ENCODE peak calls at places on chromosomes 6 and 20, in seven cellular contexts. E, N, T, H, X, Q and I are unnamed samples. For H3K4me1, the result is how much of the 10 kb centered on the place peaks cover.

GRCh38 chr6:56904068-56904467 is 50.8 kb upstream of the BEND6 start:
- DNase-seq in E (no peak), T (no peak), N (no peak), X (no peak), Q (no peak), H (no peak), I (no peak)

GRCh38 chr20:51156796-51157119 is 133.9 kb upstream of the KCNG1 start:
- DNase-seq in N (no peak), X (no peak), E (no peak), Q (no peak), H (no peak), T (no peak), I (no peak)

GRCh38 chr6:49556429-49556837 is 6.0 kb downstream of the C6orf141 start:
- DNase-seq in X (no peak), E (no peak), H (peak), N (no peak), Q (no peak), T (no peak), I (peak)

GRCh38 chr6:44925100-44925739 is 402.9 kb upstream of the RUNX2 start:
- DNase-seq in Q (no peak), E (no peak), T (no peak), N (no peak), H (no peak), X (no peak), I (peak)

GRCh38 chr20:19609642-19610223 is 148.3 kb upstream of the RIN2 start:
- DNase-seq in Q (no peak), T (no peak), E (no peak), H (no peak), N (no peak), X (no peak), I (no peak)

GRCh38 chr6:168737481-168737880 is 296.5 kb downstream of the SMOC2 start:
- DNase-seq in T (no peak), E (no peak), H (no peak), Q (no peak), X (no peak), N (no peak), I (no peak)

GRCh38 chr6:168370310-168370991 is 50.9 kb upstream of the DACT2 start:
- DNase-seq in X (no peak), E (peak), N (peak), Q (peak), T (peak), H (no peak), I (peak)

GRCh38 chr6:17022604-17023003 is 79.2 kb upstream of the STMND1 start:
- DNase-seq in N (no peak), T (no peak), H (no peak), X (no peak), Q (no peak), E (no peak), I (no peak)

GRCh38 chr6:169177516-169178196 is 76.0 kb downstream of the THBS2 start:
- DNase-seq in H (no peak), N (no peak), X (no peak), E (peak), Q (no peak), T (no peak), I (no peak)

GRCh38 chr6:32152414-32153251 is 894 bp upstream of the PRRT1 start:
- DNase-seq in N (no peak), Q (peak), X (no peak), H (no peak), E (no peak), T (no peak), I (peak)

GRCh38 chr20:57625181-57625958 is 5.1 kb upstream of the ZBP1 start:
- DNase-seq in Q (no peak), H (no peak), N (no peak), T (no peak), E (no peak), X (no peak), I (no peak)

GRCh38 chr20:57627972-57628650 is 7.9 kb upstream of the ZBP1 start:
- DNase-seq in H (peak), N (peak), Q (no peak), T (peak), X (peak), E (no peak), I (peak)

GRCh38 chr20:57625978-57626377 is 5.8 kb upstream of the ZBP1 start:
- DNase-seq in H (no peak), Q (no peak), T (no peak), X (no peak), E (no peak), N (no peak), I (no peak)

GRCh38 chr20:57629976-57630525 is 9.8 kb upstream of the ZBP1 start:
- DNase-seq in X (peak), N (no peak), H (no peak), E (no peak), T (no peak), Q (no peak), I (no peak)

DNA sequence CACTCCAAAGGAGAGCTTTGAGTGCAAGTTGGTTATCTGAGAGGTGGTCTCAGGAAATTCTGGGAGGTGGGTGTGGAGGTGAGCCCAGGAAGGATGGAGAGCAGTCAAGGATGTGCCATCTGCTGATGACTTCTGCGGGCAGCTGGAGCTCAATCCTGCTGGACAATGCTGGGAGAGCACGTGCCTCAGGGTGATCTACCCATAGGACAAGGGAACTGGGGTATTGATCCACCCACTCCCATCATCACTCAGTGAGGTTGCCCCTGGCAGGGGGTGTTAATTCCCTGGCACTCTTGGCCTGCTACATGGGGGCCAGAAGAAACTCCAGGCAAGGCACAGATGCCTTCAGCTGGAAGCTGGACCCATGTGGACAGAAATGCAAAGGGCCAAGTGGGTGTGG is 7.1 kb upstream of the ZBP1 start:
- DNase-seq in X (no peak), Q (no peak), E (no peak), T (no peak), N (no peak), H (peak), I (no peak)
- H3K27ac ChIP-seq in X (peak), Q (peak), E (peak), T (peak), N (peak), H (no peak), I (peak)

DNA sequence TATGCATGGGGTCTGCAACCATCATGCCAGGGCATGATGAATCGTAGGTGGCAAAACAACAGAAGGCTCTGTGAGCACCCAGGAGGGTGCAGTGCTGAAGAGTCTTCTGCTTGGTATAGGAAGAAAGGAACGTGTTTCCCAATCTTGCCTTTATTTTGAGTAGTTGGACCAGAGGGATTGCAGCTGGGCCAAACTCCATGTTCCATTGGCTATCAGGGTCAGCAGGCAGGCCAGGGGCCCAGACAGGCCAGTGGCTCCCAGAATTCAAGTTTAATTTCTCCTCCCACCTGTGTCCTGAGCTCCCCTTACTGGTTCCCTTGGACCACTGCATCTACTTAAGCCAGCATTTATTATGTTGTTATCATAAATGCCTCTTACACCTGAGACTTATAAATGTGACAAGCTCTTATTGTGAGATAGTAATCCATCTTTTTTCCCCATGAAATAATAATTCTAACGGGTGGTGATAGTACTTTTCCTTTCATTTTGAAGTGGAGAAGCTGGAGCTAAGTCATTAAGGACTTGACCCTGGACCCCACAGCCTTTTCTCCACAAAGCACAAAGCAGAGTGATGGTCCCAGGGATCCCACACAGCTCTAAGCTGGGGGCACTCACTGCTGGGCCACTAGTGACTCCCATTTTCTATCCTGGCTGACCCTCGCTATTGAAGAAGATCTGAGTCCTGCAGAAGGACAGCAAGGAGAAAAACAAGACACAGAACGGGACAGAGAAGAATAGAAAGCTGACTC is 809 bp upstream of the TRIM38 start:
- DNase-seq in T (no peak), X (no peak), E (no peak), Q (no peak), H (no peak), N (peak), I (no peak)
- H3K4me3 ChIP-seq in T (peak), X (peak), E (peak), Q (peak), H (peak), N (peak), I (no peak)

DNA sequence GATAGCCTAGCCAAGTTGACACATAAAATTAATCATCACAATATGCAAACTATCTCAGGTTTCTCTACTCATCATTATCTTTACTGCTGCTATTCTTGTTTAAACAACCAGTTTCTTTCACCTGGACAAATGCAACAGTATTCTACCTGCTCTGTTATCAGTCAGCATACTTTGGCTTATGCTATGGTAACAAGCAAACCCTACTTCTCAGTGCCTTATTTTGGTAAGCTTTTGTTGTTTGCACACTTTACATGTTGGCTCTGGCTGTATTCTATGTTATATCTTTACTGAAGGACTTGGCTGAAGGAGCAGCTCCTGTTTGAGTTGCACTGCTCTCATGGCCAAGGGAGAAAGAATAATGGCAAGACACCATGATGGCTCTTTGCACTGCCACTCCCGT is 463.1 kb downstream of the EPM2A start:
- DNase-seq in X (no peak), T (no peak), N (no peak), E (no peak), Q (no peak), H (no peak), I (no peak)
- H3K4me1 ChIP-seq in X (under half), T (under half), N (under half), E (under half), Q (under half), H (under half), I (under half)

GRCh38 chr6:114008331-114008730 is 37.4 kb upstream of the HDAC2 start:
- DNase-seq in T (no peak), E (no peak), Q (no peak), X (no peak), H (no peak), N (no peak), I (no peak)
- H3K27ac ChIP-seq in T (no peak), E (no peak), Q (no peak), X (no peak), H (no peak), N (no peak), I (no peak)

DNA sequence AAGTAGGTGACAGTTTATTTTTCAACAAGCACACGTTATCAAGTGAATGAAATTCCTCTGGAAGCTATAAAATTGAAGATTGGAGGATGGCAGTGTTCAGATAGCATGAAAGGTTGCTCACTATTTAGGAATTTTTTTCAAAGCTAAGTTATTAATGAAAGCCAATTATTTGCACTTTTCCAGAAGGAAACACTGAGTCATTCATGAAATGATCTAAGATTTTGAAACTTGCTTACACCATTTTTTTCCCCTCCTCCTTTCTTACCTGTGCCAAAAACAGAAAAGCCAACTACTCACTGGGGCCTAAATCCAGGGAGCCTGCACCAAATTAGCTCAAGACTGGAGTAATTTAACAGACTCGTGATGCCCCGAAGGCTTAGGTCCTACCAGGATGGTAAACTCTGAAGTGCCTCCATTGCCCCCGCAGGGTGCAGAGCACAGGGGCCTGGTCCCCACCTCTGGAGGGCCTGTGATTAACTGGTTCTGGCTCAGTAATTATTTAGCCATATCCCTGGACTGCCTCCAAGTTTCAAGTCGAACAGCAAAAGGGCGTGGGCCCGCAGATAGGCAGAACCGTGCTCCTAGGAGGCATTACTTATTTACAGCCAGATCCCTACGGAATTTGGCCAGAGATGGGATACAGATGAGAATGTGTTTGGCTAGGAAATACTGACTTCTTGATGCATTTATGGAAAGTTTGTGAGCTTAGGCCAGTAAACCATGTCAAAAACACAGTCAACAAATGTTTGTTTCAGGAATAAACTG is 28.0 kb upstream of the ZNF217 start:
- DNase-seq in N (peak), H (peak), Q (peak), T (peak), E (peak), X (no peak), I (peak)
- H3K4me3 ChIP-seq in N (peak), H (peak), Q (no peak), T (no peak), E (no peak), X (no peak), I (no peak)

GRCh38 chr6:680204-680603 is 12.7 kb downstream of the EXOC2 start:
- DNase-seq in X (no peak), T (no peak), H (no peak), Q (no peak), E (no peak), N (no peak), I (no peak)

GRCh38 chr6:677919-678318 is 15.0 kb downstream of the EXOC2 start:
- DNase-seq in N (no peak), H (no peak), Q (no peak), E (no peak), T (no peak), X (no peak), I (no peak)

GRCh38 chr6:678515-678914 is 14.4 kb downstream of the EXOC2 start:
- DNase-seq in E (no peak), Q (no peak), N (no peak), T (no peak), H (no peak), X (no peak), I (no peak)

GRCh38 chr6:680666-681374 is 12.1 kb downstream of the EXOC2 start:
- DNase-seq in H (no peak), E (no peak), X (no peak), Q (no peak), N (no peak), T (no peak), I (no peak)

DNA sequence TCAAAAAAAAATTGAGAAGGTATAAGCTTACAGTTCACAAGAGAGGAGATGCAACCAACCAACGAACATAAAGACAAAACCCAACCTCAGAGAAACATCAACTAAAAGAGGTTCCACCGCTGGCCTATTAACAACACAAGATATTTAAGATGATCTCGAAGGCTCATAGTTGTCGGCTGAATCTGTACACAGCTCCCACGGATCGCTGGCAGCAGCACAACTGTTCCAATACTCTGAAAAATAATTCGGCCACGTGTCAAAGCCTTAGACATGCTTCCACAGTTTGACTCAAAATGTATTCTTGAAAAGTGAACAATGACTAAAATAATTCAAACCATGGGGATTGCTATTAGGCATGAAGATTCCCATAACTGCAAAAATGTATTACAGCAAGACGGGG is 13.7 kb downstream of the EXOC2 start:
- DNase-seq in X (no peak), E (no peak), T (no peak), H (no peak), Q (no peak), N (no peak), I (no peak)
- H3K4me1 ChIP-seq in X (under half), E (under half), T (under half), H (under half), Q (under half), N (under half), I (under half)

DNA sequence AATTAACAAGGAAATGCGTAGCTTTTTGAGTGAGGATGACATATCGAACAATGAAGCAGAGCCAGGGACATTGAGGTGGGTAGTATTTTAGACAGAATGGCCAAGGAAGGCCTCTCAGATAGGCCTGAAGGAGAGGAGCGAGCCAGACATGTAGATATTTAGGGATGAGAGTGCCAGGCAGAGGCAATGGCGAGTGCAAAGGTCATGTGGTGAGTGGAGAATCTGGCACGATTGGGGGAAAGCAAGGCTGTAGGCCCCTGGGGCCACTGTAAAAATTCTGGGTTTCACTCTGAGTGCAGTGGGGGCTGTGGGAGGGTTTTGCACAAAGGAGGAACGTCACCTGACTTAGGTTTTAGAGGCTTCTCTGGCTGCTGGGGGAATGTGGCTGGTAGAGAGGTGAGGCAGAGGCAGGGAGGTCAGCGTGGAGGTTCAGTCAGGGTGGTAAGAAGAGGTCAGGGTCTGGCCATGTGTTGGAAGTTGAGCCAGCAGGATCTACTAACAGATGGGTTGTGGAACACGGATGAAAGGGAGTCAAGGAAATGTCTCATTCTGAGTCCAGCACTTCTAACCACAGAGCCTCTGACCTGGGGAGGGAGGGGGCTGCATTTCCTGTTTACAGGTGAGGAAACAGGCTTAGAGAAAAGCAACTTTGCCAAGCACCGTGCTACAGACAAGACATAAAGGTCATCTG is 11.3 kb downstream of the SIRPA start:
- DNase-seq in Q (no peak), T (no peak), E (no peak), H (no peak), X (no peak), N (no peak), I (no peak)
- H3K27ac ChIP-seq in Q (no peak), T (no peak), E (peak), H (no peak), X (no peak), N (no peak), I (no peak)

DNA sequence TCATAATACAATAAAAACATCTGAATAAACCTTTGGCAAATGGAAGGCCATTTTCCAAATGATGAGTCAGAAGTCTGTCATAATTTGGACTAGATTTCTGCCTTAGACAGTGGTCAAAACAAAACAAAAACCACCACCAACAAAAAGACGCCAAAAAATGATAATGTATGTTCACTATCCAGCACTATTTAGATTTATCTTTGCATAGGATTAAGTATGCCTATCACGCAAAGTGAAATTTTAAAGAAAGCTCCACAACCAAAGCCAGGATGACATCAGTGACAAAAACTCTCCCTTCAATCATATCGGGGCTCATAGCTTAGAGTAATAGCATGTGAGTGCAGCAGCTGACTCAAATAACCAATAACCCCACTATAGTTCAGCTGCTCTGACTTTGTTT is 201.9 kb downstream of the MOXD1 start:
- DNase-seq in E (no peak), N (no peak), Q (no peak), X (no peak), T (no peak), H (no peak), I (no peak)
- H3K4me3 ChIP-seq in E (no peak), N (no peak), Q (no peak), X (no peak), T (no peak), H (no peak), I (no peak)

DNA sequence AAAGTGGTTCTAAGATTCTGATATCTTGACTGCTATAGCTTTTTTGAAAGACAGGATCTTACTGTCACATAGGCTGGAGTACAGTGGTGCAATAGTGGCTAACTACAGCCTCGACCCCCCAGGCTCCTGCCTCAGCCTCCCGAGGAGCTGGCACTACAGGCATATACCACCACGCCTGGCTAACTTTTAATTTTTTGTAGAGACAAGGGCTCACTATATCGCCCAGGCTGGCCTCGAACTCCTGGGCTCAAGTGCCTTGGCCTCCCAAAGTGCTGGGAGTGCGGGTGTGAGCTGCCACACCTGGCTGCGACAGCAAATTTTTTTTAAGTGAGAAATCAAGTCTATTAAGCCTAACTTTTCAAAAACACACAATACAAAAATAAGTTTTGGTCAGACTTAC is 106.6 kb downstream of the NOL4L start:
- DNase-seq in X (no peak), Q (no peak), T (peak), E (no peak), H (no peak), N (no peak), I (no peak)
- H3K4me1 ChIP-seq in X (half or more), Q (half or more), T (half or more), E (under half), H (under half), N (under half), I (under half)